ENCODE peak calls at places on chromosome 1, in four cellular contexts. R, N, M and E are unnamed samples.

GRCh38 chr1:42747125-42747524 is 7.1 kb upstream of the CLDN19 start:
- DNase-seq in R (peak; percentile 45), N (peak; percentile 72), M (peak; percentile 43), E (no peak)

GRCh38 chr1:163278602-163279001 is 43.2 kb upstream of the NUF2 start:
- DNase-seq in R (no peak), N (no peak), M (no peak), E (no peak)

GRCh38 chr1:205376739-205377138 is 20.0 kb upstream of the KLHDC8A start:
- DNase-seq in R (no peak), N (no peak), M (no peak), E (peak; percentile 50)

GRCh38 chr1:3598522-3599285 is 12.6 kb downstream of the MEGF6 start:
- DNase-seq in R (no peak), N (no peak), M (no peak), E (no peak)

GRCh38 chr1:185077374-185077773 is 32.0 kb downstream of the RNF2 start:
- DNase-seq in R (no peak), N (no peak), M (no peak), E (no peak)

GRCh38 chr1:35660581-35661473 is 19.5 kb upstream of the PSMB2 start:
- DNase-seq in R (peak; percentile 38), N (peak; percentile 66), M (peak; percentile 65), E (no peak)

GRCh38 chr1:68346192-68346808 is 103.5 kb downstream of the RPE65 start:
- DNase-seq in R (peak; percentile 37), N (no peak), M (peak; percentile 19), E (peak; percentile 45)

GRCh38 chr1:15341634-15342375 is 67.9 kb upstream of the EFHD2 start:
- DNase-seq in R (no peak), N (no peak), M (no peak), E (no peak)

GRCh38 chr1:206734499-206735142 is 36.0 kb upstream of the IL19 start:
- DNase-seq in R (peak; percentile 76), N (peak; percentile 87), M (peak; percentile 72), E (peak; percentile 12)

GRCh38 chr1:25798666-25799345 is 1.2 kb upstream of the SELENON start:
- DNase-seq in R (no peak), N (no peak), M (no peak), E (no peak)

GRCh38 chr1:219666242-219666641 is 53.3 kb upstream of the ZC3H11B start:
- DNase-seq in R (no peak), N (no peak), M (no peak), E (no peak)

GRCh38 chr1:76381450-76382108 is 307.0 kb downstream of the ST6GALNAC3 start:
- DNase-seq in R (no peak), N (no peak), M (no peak), E (no peak)

GRCh38 chr1:53727461-53727860 is 11.5 kb downstream of the GLIS1 start:
- DNase-seq in R (no peak), N (no peak), M (no peak), E (no peak)

GRCh38 chr1:183167676-183168075 is 18.4 kb upstream of the LAMC2 start:
- DNase-seq in R (no peak), N (no peak), M (no peak), E (no peak)

GRCh38 chr1:224733021-224733911 is 117.1 kb downstream of the CNIH3 start:
- DNase-seq in R (no peak), N (no peak), M (peak; percentile 4), E (no peak)

GRCh38 chr1:219430419-219430818 is 182.5 kb downstream of the ZC3H11B start:
- DNase-seq in R (no peak), N (no peak), M (no peak), E (no peak)

GRCh38 chr1:33137800-33138199 is 44.0 kb downstream of the TRIM62 start:
- DNase-seq in R (peak; percentile 67), N (peak; percentile 86), M (peak; percentile 58), E (no peak)

GRCh38 chr1:10339036-10339567 is 59.8 kb upstream of the PGD start:
- DNase-seq in R (no peak), N (no peak), M (no peak), E (no peak)

GRCh38 chr1:229165327-229165726 is 105.6 kb upstream of the RAB4A start:
- DNase-seq in R (no peak), N (no peak), M (no peak), E (no peak)

DNA sequence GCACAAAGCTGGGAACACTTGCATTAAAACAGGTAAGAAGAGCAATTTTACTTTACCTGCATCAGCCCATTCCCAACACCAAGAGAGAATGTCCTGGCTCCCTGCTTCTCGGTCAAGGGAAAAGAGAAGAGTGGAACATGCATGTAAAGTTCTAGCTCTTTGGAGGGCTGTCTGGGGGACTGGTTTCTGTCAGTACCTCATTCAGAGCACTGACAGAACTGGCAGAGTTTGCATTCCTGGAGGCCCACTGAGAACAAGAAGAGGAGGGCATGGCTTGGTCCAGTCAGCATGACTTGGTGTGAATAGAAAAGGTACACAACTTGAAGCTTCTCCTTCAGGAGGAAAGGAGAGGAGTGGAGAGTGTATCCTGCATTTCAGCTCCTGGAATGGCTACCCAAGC is 83.9 kb downstream of the LRRC7 start:
- DNase-seq in R (no peak), N (no peak), M (no peak), E (no peak)
- TF ChIP-seq SP1 in R (no peak), N (no peak), M (no peak), E (no peak)

GRCh38 chr1:101139130-101139529 is 97.7 kb upstream of the S1PR1 start:
- DNase-seq in R (no peak), N (no peak), M (no peak), E (no peak)

GRCh38 chr1:101135526-101135925 is 101.3 kb upstream of the S1PR1 start:
- DNase-seq in R (no peak), N (no peak), M (no peak), E (no peak)

GRCh38 chr1:101140041-101140718 is 96.6 kb upstream of the S1PR1 start:
- DNase-seq in R (no peak), N (no peak), M (no peak), E (no peak)

GRCh38 chr1:101137144-101138126 is 99.4 kb upstream of the S1PR1 start:
- DNase-seq in R (no peak), N (no peak), M (no peak), E (no peak)

GRCh38 chr1:101136739-101137138 is 100.1 kb upstream of the S1PR1 start:
- DNase-seq in R (no peak), N (no peak), M (no peak), E (no peak)
- TF ChIP-seq SP1 in R (no peak), N (no peak), M (no peak), E (no peak)

DNA sequence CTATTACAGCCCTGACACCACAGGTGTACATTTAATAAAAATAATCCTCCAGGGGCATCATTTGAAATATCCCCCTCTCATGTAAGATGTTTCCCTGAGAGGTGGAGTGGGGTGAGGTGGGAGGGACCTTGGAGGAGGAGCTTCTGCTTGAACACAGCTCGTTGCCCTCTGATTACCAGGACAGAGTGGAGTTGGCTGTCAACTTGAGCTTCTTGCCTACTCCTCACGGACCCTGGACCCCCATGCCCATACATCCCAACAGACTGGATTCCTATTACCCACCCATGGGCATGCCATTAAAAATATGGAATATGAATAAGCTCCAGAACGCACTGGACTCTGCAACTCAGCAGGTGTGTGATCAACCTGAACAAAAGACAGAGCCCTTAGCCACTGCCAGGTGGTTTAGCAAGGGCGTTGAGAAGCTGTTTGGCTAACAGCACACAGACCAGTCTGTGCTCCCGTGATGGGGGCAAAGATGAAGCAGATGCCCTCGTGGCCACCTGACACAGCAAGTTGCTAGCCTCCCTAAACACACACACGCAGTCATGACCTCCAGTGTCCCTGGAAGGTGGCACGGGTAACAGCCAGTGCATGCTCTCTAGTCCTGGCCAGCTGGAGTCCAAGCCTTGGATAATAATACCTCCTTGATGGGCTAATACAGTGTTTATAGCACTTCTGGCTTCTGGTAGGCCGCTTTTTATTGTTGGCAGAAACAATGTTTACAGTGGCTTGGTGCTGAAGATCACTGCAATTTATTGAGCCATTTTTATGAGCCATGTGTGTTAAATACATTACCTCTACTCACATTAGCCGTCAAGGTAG is 155.0 kb downstream of the TOMM20 start:
- DNase-seq in R (no peak), N (no peak), M (peak; percentile 54), E (no peak)
- TF ChIP-seq SP1 in R (no peak), N (no peak), M (no peak), E (no peak)

DNA sequence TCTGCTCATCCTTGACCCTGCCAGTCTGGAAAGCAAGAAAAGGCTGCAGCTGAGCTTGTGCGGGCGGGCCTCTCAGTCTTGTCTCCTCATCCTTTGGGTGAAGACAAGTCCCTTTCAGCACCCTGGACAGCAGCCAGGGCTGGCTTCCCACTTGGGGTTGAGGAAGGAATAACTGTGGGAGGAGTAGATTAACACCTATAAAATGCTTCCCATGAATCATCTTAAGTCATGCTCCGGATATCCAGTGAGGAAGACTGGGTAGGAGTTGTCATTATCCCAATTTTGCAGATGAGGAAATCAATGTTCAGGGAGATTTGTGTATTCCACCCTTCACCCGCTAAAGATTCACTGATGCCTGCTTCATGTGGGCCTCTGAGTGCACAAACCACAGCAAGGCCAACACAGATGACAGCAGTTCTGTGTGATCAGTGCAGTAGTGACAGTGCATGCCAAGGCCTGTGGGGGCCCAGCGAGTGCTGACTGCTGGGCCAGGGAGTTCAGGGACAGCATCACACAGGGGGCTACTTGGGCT is 20.1 kb upstream of the COL16A1 start:
- DNase-seq in R (peak; percentile 83), N (peak; percentile 94), M (peak; percentile 85), E (no peak)
- TF ChIP-seq SP1 in R (no peak), N (no peak), M (no peak), E (no peak)

DNA sequence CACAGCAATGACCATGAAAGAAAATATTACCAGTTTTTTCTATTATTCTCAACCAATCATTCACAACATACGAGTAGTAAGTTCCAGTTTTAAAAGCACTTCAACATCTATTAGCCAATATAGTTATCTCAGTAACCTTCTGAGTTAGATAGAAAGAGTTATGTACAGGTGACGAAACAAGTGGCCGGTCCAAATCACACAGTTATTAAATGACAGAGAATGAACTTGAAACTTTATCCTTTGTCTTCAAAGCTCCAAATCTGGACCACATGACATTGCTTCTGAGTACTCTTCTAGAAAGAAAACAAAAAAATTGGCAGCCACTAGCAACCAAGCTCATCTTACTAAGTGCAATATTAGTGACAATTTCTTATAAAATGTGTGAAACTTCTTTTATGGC is 393.8 kb downstream of the OMA1 start:
- DNase-seq in R (no peak), N (no peak), M (no peak), E (no peak)
- TF ChIP-seq SP1 in R (no peak), N (no peak), M (no peak), E (no peak)

DNA sequence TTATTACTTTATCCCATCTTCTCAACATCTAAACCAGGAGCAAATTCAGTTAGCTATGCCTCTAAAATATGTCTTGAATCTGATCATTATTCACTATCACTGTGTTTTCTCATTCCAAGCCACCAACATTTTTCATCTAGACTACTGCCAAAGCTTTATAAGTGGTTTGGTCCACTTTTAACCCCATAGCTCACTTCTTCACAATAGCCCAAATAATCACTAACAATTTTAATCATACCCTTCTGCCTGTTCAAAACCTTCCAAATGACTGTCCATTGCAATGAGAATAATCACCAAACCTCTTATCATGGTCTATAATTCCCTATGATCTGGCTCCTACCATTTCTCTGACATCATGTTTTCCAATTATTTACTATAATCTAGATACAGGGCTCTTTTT is 149.8 kb upstream of the ZNHIT6 start:
- DNase-seq in R (no peak), N (no peak), M (no peak), E (no peak)
- TF ChIP-seq SP1 in R (no peak), N (no peak), M (no peak), E (no peak)